ENCODE peak calls at places on chromosomes 11 and 22, in six cellular contexts. E, N, R, T, X and Q are unnamed samples.

GRCh38 chr11:94602430-94603372 is 35.5 kb downstream of the PIWIL4 start:
- DNase-seq in E (no peak), N (peak; percentile 69), R (peak; percentile 88), T (peak; percentile 70), X (peak; percentile 61), Q (peak; percentile 62)

GRCh38 chr11:47508595-47509555 is 44.1 kb downstream of the CELF1 start:
- DNase-seq in E (no peak), N (no peak), R (no peak), T (peak; percentile 46), X (no peak), Q (no peak)

GRCh38 chr22:30245985-30246901 is at the start of gene LIF:
- DNase-seq in E (peak; percentile 53), N (no peak), R (peak; percentile 83), T (peak; percentile 74), X (no peak), Q (no peak)

GRCh38 chr11:71341596-71341995 is 89.2 kb upstream of the SHANK2 start:
- DNase-seq in E (no peak), N (no peak), R (no peak), T (no peak), X (no peak), Q (peak; percentile 28)

GRCh38 chr11:64729851-64730382 is 6.9 kb upstream of the NRXN2 start:
- DNase-seq in E (no peak), N (no peak), R (peak; percentile 18), T (peak; percentile 71), X (peak; percentile 42), Q (no peak)

GRCh38 chr11:11821899-11822298 is 19.9 kb upstream of the USP47 start:
- DNase-seq in E (no peak), N (no peak), R (no peak), T (no peak), X (no peak), Q (no peak)

GRCh38 chr11:63952570-63952969 is 13.8 kb downstream of the NAA40 start:
- DNase-seq in E (no peak), N (no peak), R (no peak), T (no peak), X (no peak), Q (no peak)

GRCh38 chr22:27197071-27197470 is 539.7 kb downstream of the MIAT start:
- DNase-seq in E (no peak), N (no peak), R (no peak), T (no peak), X (no peak), Q (no peak)

GRCh38 chr22:45933503-45934167 is 43.3 kb downstream of the WNT7B start:
- DNase-seq in E (no peak), N (no peak), R (no peak), T (no peak), X (no peak), Q (no peak)

GRCh38 chr22:28139993-28140392 is 220.9 kb upstream of the PITPNB start:
- DNase-seq in E (no peak), N (no peak), R (peak; percentile 85), T (no peak), X (no peak), Q (no peak)

DNA sequence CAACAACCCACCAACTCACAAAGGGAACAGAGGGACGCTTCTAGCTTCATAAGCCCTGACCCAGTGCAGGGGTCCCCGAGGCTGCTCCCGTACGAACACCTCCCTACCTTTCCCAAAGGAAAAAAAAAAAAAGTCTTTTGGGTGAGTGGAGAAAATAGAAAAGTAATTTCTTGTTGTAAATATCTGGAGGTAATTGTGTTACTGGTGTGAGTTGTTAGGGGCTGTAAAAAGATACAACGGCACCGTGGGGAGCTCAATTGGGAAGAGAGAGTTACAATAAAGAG is 3.4 kb downstream of the PAX6 start:
- DNase-seq in E (no peak), N (no peak), R (no peak), T (no peak), X (no peak), Q (no peak)
- H3K4me1 ChIP-seq in E (peaks cover 61% of the 10 kb centered on the region), N (peaks cover 36% of the 10 kb centered on the region), R (peaks cover 45% of the 10 kb centered on the region), T (peaks cover 38% of the 10 kb centered on the region), X (peaks cover 36% of the 10 kb centered on the region), Q (peaks cover 48% of the 10 kb centered on the region)

GRCh38 chr11:8699903-8700302 is 17.3 kb downstream of the RPL27A start:
- DNase-seq in E (no peak), N (peak; percentile 46), R (peak; percentile 35), T (no peak), X (peak; percentile 15), Q (no peak)
- H3K4me1 ChIP-seq in E (no peaks in the 10 kb centered on the region), N (no peaks in the 10 kb centered on the region), R (peaks cover 18% of the 10 kb centered on the region), T (no peaks in the 10 kb centered on the region), X (peaks cover 19% of the 10 kb centered on the region), Q (peaks cover 7% of the 10 kb centered on the region)

GRCh38 chr11:77206264-77207018 is 78.4 kb downstream of the MYO7A start:
- DNase-seq in E (no peak), N (no peak), R (no peak), T (no peak), X (no peak), Q (no peak)
- H3K4me1 ChIP-seq in E (no peaks in the 10 kb centered on the region), N (no peaks in the 10 kb centered on the region), R (peaks cover 1% of the 10 kb centered on the region), T (no peaks in the 10 kb centered on the region), X (no peaks in the 10 kb centered on the region), Q (no peaks in the 10 kb centered on the region)

GRCh38 chr11:8789864-8790263 is 107.3 kb downstream of the RPL27A start:
- DNase-seq in E (no peak), N (no peak), R (no peak), T (no peak), X (no peak), Q (no peak)
- H3K4me1 ChIP-seq in E (no peaks in the 10 kb centered on the region), N (peaks cover 33% of the 10 kb centered on the region), R (peaks cover 2% of the 10 kb centered on the region), T (peaks cover 58% of the 10 kb centered on the region), X (peaks cover 59% of the 10 kb centered on the region), Q (peaks cover 38% of the 10 kb centered on the region)

GRCh38 chr11:75324740-75325139 is 26.7 kb downstream of the ARRB1 start:
- DNase-seq in E (no peak), N (no peak), R (no peak), T (no peak), X (no peak), Q (no peak)

GRCh38 chr11:75325713-75326438 is 25.6 kb downstream of the ARRB1 start:
- DNase-seq in E (peak; percentile 34), N (peak; percentile 82), R (peak; percentile 91), T (peak; percentile 54), X (peak; percentile 62), Q (peak; percentile 62)

GRCh38 chr11:75326439-75326810 is 25.0 kb downstream of the ARRB1 start:
- DNase-seq in E (no peak), N (no peak), R (no peak), T (no peak), X (no peak), Q (no peak)

GRCh38 chr11:75330279-75330678 is 21.2 kb downstream of the ARRB1 start:
- DNase-seq in E (no peak), N (no peak), R (peak; percentile 85), T (peak; percentile 77), X (no peak), Q (no peak)

DNA sequence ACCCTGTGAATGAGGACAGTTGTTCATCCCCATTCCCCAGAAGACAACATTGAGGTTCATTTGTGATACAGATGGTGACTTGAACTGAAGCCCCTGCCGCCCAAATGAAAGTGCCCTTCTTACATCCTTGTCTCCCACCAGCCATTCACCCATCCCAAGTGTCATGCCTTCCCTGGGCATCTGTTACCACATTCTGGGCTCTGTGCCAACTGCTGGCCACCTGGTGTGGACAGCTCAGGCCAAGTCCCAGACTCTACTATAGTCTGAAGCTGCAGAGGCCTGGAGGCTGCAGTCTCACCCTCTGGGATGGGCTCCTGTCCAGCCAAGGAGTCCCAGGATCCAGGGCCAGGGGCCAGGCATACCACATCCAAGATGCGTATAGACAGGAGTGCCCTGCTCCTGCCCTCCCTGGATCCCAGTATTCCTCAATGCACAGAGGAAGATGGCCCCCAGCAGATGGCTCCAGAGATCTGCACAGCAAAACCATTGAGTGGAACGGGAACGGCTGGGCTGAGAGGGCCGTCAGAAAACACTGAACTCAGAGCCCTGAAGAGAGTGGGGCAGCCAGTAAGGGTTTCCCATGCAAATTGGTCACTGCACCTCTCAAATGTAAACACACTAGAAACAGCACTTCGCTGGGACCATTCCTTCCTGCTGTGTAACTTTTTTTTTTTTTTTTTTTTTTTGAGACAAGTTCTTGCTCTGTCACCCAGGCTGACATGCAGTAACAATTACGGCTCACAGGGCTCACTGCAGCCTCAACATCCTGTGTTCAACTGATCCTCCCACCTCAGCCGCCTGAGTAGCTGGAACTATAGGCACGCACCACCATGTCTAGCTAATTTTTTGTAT is 22.8 kb downstream of the ARRB1 start:
- DNase-seq in E (peak; percentile 79), N (peak; percentile 68), R (peak; percentile 98), T (peak; percentile 86), X (peak; percentile 60), Q (peak; percentile 86)
- H3K4me1 ChIP-seq in E (peaks cover 60% of the 10 kb centered on the region), N (peaks cover 11% of the 10 kb centered on the region), R (peaks cover 31% of the 10 kb centered on the region), T (peaks cover 52% of the 10 kb centered on the region), X (peaks cover 16% of the 10 kb centered on the region), Q (peaks cover 94% of the 10 kb centered on the region)

DNA sequence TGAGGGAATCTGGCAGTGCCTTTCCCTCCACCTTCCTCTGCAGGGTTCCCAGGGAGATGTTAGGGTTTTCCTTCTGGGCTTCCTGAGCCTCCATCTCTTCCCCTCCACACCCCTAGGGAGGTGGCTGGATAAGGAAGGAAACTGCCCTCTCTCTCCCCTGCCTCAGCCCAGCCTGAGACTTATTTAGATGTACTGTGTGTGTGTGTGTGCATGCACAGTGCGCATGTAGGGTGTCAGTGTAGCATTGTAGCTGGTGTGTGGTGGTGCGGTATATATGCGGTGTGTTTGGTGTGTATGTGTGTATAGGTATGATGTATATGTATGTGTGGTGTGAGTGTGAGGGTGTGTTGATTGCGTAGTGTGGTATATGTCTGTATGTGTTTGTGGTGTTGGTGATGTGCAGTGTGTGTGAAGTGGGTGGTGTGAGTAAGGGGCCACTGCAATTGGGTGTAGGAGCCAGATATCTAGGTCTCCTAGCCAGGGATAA is 1.5 kb downstream of the FXYD6 start:
- DNase-seq in E (no peak), N (no peak), R (no peak), T (no peak), X (no peak), Q (no peak)
- H3K4me1 ChIP-seq in E (peaks cover 36% of the 10 kb centered on the region), N (peaks cover 49% of the 10 kb centered on the region), R (peaks cover 31% of the 10 kb centered on the region), T (peaks cover 6% of the 10 kb centered on the region), X (peaks cover 53% of the 10 kb centered on the region), Q (peaks cover 58% of the 10 kb centered on the region)

DNA sequence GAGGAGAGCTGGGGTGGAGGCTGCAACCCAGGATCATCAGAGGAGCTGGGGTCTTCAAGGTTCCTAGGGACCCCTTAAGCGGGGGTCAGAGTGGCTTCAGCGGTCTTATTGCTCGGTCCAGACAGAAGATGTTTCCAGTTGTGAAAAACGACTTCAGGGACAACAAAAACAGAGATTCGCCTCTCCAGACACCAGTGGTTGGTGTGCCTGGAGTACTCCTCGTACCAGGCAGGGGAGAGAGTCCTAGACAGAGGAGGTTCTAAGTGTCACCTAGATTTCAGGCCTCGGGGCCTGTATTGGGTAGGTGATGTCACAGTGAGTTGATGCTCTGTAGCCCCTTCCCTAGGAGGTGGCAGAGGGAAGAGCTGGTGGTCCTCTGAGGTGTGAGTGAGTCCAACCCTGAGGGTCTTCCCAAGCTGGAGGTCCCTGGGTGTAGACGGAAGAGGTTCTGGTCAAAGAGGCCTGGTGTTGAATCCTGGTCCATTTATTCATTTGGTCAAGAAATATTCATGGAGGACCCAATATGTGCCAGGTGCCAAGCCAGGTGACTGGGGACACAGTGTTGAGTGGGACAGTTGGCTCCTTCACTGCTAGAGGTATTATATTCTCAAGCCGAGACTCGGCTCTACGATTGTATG is 4.4 kb upstream of the IGLL5 start:
- DNase-seq in E (no peak), N (no peak), R (no peak), T (no peak), X (no peak), Q (no peak)
- H3K4me1 ChIP-seq in E (no peaks in the 10 kb centered on the region), N (no peaks in the 10 kb centered on the region), R (no peaks in the 10 kb centered on the region), T (no peaks in the 10 kb centered on the region), X (no peaks in the 10 kb centered on the region), Q (no peaks in the 10 kb centered on the region)